ENCODE peak calls at places on chromosome 3, in ten cellular contexts. Z is stimulated activated effector memory CD8-positive, alpha-beta T cell treated with anti-CD3 and anti-CD28 coated beads, Interleukin-12 subunit alpha, Interleukin-12 subunit beta, amount 100 ng/mL, for 72 hours; V is GM12878; Q is gastroesophageal sphincter; K is body of pancreas; J is naive B cell; Y is lower lobe of right lung; L is stimulated activated naive CD8-positive, alpha-beta T cell treated with anti-CD3 and anti-CD28 coated beads, Interleukin-15, amount 100 ng/mL, for 72 hours; B is upper lobe of left lung; S is left cardiac atrium. G is an unnamed sample.

GRCh38 chr3:197269024-197269423 is 29.4 kb downstream of the DLG1 start:
- ATAC-seq in Z (no peak), S (no peak), Q (no peak), K (no peak), B (no peak), V (no peak), Y (no peak), J (no peak), L (no peak), G (no peak)

GRCh38 chr3:168044049-168044448 is 51.7 kb downstream of the GOLIM4 start:
- ATAC-seq in Y (no peak), Z (no peak), L (no peak), S (no peak), B (no peak), V (no peak), Q (no peak), J (no peak), K (no peak), G (no peak)

GRCh38 chr3:117036259-117036799 is 326.8 kb downstream of the TUSC7 start:
- ATAC-seq in S (peak), B (peak), L (no peak), Z (no peak), Y (peak), J (peak), Q (peak), K (peak), V (peak), G (no peak)

GRCh38 chr3:40524222-40524570 is 564 bp upstream of the ZNF621 start:
- ATAC-seq in J (peak), L (peak), Q (no peak), S (no peak), B (no peak), V (no peak), K (no peak), Z (peak), Y (no peak), G (peak)

GRCh38 chr3:134754768-134755559 is 40.1 kb upstream of the EPHB1 start:
- ATAC-seq in Q (peak), Y (peak), Z (peak), S (peak), L (peak), V (peak), B (no peak), J (no peak), K (no peak), G (peak)

GRCh38 chr3:187958432-187959003 is 195.4 kb upstream of the LPP start:
- ATAC-seq in Z (peak), K (no peak), Y (no peak), L (peak), J (peak), S (no peak), V (peak), B (no peak), Q (no peak), G (peak)

GRCh38 chr3:126466886-126467610 is 8.6 kb downstream of the ZXDC start:
- ATAC-seq in Q (no peak), V (no peak), Z (peak), L (no peak), S (no peak), K (no peak), B (peak), Y (peak), J (no peak), G (peak)

GRCh38 chr3:128429751-128430150 is 36.9 kb downstream of the DNAJB8 start:
- ATAC-seq in Z (no peak), Y (no peak), L (no peak), V (no peak), S (no peak), K (no peak), B (no peak), J (no peak), Q (no peak), G (no peak)

GRCh38 chr3:172647823-172648222 is 63.0 kb downstream of the NCEH1 start:
- ATAC-seq in V (no peak), Q (no peak), Y (peak), B (peak), K (peak), L (no peak), Z (no peak), S (peak), J (no peak), G (no peak)

GRCh38 chr3:127006781-127007436 is 24.0 kb downstream of the PLXNA1 start:
- ATAC-seq in B (no peak), K (no peak), J (no peak), L (no peak), Y (no peak), S (no peak), V (no peak), Z (no peak), Q (no peak), G (no peak)

GRCh38 chr3:117846238-117846637 is 1136.7 kb downstream of the TUSC7 start:
- ATAC-seq in L (no peak), Y (no peak), Q (no peak), B (no peak), K (no peak), V (no peak), J (no peak), S (no peak), Z (no peak), G (no peak)

GRCh38 chr3:29426302-29427226 is 145.7 kb downstream of the RBMS3 start:
- ATAC-seq in B (no peak), L (no peak), K (no peak), Z (no peak), J (no peak), S (no peak), Y (no peak), Q (no peak), V (peak), G (no peak)

GRCh38 chr3:10835406-10835805 is 19.4 kb downstream of the SLC6A11 start:
- ATAC-seq in B (no peak), Q (no peak), S (no peak), Y (no peak), V (no peak), Z (no peak), L (no peak), J (no peak), K (no peak), G (no peak)

GRCh38 chr3:18789734-18790133 is 358.6 kb upstream of the KCNH8 start:
- ATAC-seq in J (peak), S (no peak), L (peak), Q (no peak), B (no peak), V (no peak), Z (peak), Y (no peak), K (no peak), G (peak)

GRCh38 chr3:100440895-100441294 is 39.6 kb downstream of the LNP1 start:
- ATAC-seq in V (no peak), Z (no peak), B (no peak), Y (no peak), S (no peak), K (no peak), Q (no peak), J (no peak), L (peak), G (no peak)

GRCh38 chr3:109685084-109686079 is 348.0 kb upstream of the DPPA4 start:
- ATAC-seq in Y (peak), Z (peak), V (no peak), L (peak), S (peak), Q (peak), J (no peak), K (peak), B (peak), G (peak)

GRCh38 chr3:132368962-132369361 is 48.3 kb upstream of the DNAJC13 start:
- ATAC-seq in S (no peak), K (no peak), Q (no peak), J (no peak), Z (peak), V (no peak), B (no peak), Y (no peak), L (peak), G (peak)

GRCh38 chr3:56704706-56705105 is 21.6 kb upstream of the TASOR start:
- ATAC-seq in Z (peak), K (no peak), L (peak), V (peak), Q (no peak), J (peak), Y (no peak), S (no peak), B (no peak), G (no peak)

GRCh38 chr3:15630646-15631350 is 29.3 kb downstream of the BTD start:
- ATAC-seq in K (no peak), Y (no peak), J (no peak), B (no peak), S (peak), Q (no peak), L (peak), V (peak), Z (peak), G (peak)

GRCh38 chr3:186342197-186342596 is 19.8 kb downstream of the DGKG start:
- ATAC-seq in Q (no peak), S (peak), J (peak), Z (peak), L (no peak), K (no peak), B (no peak), Y (peak), V (peak), G (no peak)

GRCh38 chr3:133941390-133941789 is 45.7 kb upstream of the RAB6B start:
- ATAC-seq in B (no peak), V (no peak), L (no peak), Q (peak), K (no peak), J (no peak), S (no peak), Z (no peak), Y (no peak), G (no peak)